ENCODE peak calls at places on chromosomes 5 and 9, in four cellular contexts. E is LNCaP clone FGC, A is NCI-H1417, M is RWPE1. P is an unnamed sample.
A peak's percentile ranks its signal among the peaks of the same experiment; 100 is the strongest.

GRCh38 chr9:96620155-96620514 is 492 bp upstream of the CDC14B start:
- DNase-seq in E (no peak), A (no peak), M (no peak), P (no peak)

GRCh38 chr9:31677877-31678276 is 706.6 kb upstream of the ACO1 start:
- DNase-seq in E (no peak), A (no peak), M (no peak), P (no peak)

GRCh38 chr5:1484416-1485319 is 39.1 kb downstream of the LPCAT1 start:
- DNase-seq in E (no peak), A (no peak), M (no peak), P (no peak)

GRCh38 chr9:98860871-98861293 is 53.4 kb downstream of the GALNT12 start:
- DNase-seq in E (peak; percentile 39), A (no peak), M (peak; percentile 64), P (peak; percentile 36)

GRCh38 chr5:7866194-7866593 is 2.6 kb downstream of the FASTKD3 start:
- DNase-seq in E (no peak), A (no peak), M (no peak), P (no peak)

GRCh38 chr5:40780199-40780598 is 18.0 kb downstream of the PRKAA1 start:
- DNase-seq in E (no peak), A (no peak), M (peak; percentile 18), P (no peak)

GRCh38 chr9:105117111-105117682 is 127.3 kb upstream of the SLC44A1 start:
- DNase-seq in E (no peak), A (no peak), M (no peak), P (no peak)

GRCh38 chr5:27325513-27325912 is 287.1 kb upstream of the CDH9 start:
- DNase-seq in E (no peak), A (no peak), M (no peak), P (no peak)

GRCh38 chr5:178532666-178533065 is 57.5 kb downstream of the COL23A1 start:
- DNase-seq in E (no peak), A (no peak), M (no peak), P (no peak)

GRCh38 chr9:88425538-88425950 is 37.3 kb downstream of the SPIN1 start:
- DNase-seq in E (no peak), A (no peak), M (no peak), P (peak; percentile 5)

GRCh38 chr9:1331546-1331945 is 281.4 kb downstream of the DMRT2 start:
- DNase-seq in E (no peak), A (no peak), M (no peak), P (no peak)

GRCh38 chr9:99811172-99811571 is 10.5 kb upstream of the NR4A3 start:
- DNase-seq in E (no peak), A (no peak), M (no peak), P (no peak)

GRCh38 chr5:34455096-34455495 is 201.0 kb upstream of the RAI14 start:
- DNase-seq in E (no peak), A (no peak), M (no peak), P (no peak)

GRCh38 chr9:100457517-100457916 is 15.4 kb upstream of the TMEFF1 start:
- DNase-seq in E (no peak), A (no peak), M (no peak), P (no peak)

GRCh38 chr5:143217065-143217803 is 186.3 kb downstream of the NR3C1 start:
- DNase-seq in E (no peak), A (no peak), M (peak; percentile 36), P (peak; percentile 62)

GRCh38 chr9:84862786-84863185 is 193.3 kb downstream of the NTRK2 start:
- DNase-seq in E (no peak), A (no peak), M (peak; percentile 89), P (peak; percentile 76)

GRCh38 chr9:16069671-16070586 is 517.1 kb downstream of the CCDC171 start:
- DNase-seq in E (no peak), A (no peak), M (no peak), P (no peak)

GRCh38 chr9:38380872-38381534 is 11.5 kb upstream of the ALDH1B1 start:
- DNase-seq in E (no peak), A (peak; percentile 30), M (no peak), P (no peak)

GRCh38 chr5:30142432-30142831 is 1051.1 kb upstream of the CDH6 start:
- DNase-seq in E (no peak), A (no peak), M (no peak), P (no peak)

P was measured in bronchial epithelial cell.